ENCODE peak calls at places on chromosomes 13 and 19, in eight cellular contexts. V is lower leg skin, Z is AG04450, W is thyroid gland, P is AG09319, K is fibroblast of mammary gland, J is nephron progenitor cell, D is GM10248. C is an unnamed sample.

GRCh38 chr19:19578241-19578640 is 40.2 kb downstream of the CILP2 start:
- DNase-seq in V (no peak), Z (no peak), W (no peak), P (no peak), K (no peak), J (no peak), D (no peak), C (no peak)

GRCh38 chr13:94433055-94433947 is 46.2 kb downstream of the DCT start:
- DNase-seq in V (no peak), Z (no peak), W (no peak), P (no peak), K (no peak), J (no peak), D (peak; percentile 14), C (no peak)

GRCh38 chr19:22945560-22945959 is 57.4 kb downstream of the ZNF728 start:
- DNase-seq in V (no peak), Z (no peak), W (no peak), P (no peak), K (peak; percentile 44), J (peak; percentile 5), D (no peak), C (no peak)

GRCh38 chr19:2171349-2172145 is 7.8 kb downstream of the DOT1L start:
- DNase-seq in V (no peak), Z (no peak), W (peak; percentile 30), P (no peak), K (peak; percentile 47), J (no peak), D (peak; percentile 88), C (no peak)

GRCh38 chr13:96984061-96984508 is 10.2 kb downstream of the OXGR1 start:
- DNase-seq in V (peak; percentile 86), Z (no peak), W (peak; percentile 66), P (no peak), K (peak; percentile 12), J (peak; percentile 7), D (no peak), C (no peak)

GRCh38 chr19:45163156-45163555 is 2.4 kb upstream of the NKPD1 start:
- DNase-seq in V (no peak), Z (no peak), W (no peak), P (no peak), K (no peak), J (no peak), D (no peak), C (no peak)

GRCh38 chr19:11070123-11070522 is 19.1 kb upstream of the LDLR start:
- DNase-seq in V (no peak), Z (no peak), W (no peak), P (no peak), K (no peak), J (no peak), D (no peak), C (no peak)

GRCh38 chr13:33931397-33931987 is 113.5 kb downstream of the RFC3 start:
- DNase-seq in V (no peak), Z (no peak), W (peak; percentile 6), P (no peak), K (peak; percentile 57), J (peak; percentile 11), D (no peak), C (no peak)

GRCh38 chr13:46648166-46648607 is 95.2 kb downstream of the LRCH1 start:
- DNase-seq in V (no peak), Z (no peak), W (peak; percentile 15), P (no peak), K (peak; percentile 69), J (peak; percentile 46), D (no peak), C (no peak)

GRCh38 chr19:48413879-48414623 is 20.6 kb downstream of the GRIN2D start:
- DNase-seq in V (peak; percentile 86), Z (no peak), W (peak; percentile 38), P (no peak), K (no peak), J (no peak), D (no peak), C (no peak)

GRCh38 chr13:98672947-98673545 is 79.4 kb downstream of the SLC15A1 start:
- DNase-seq in V (peak; percentile 95), Z (peak; percentile 52), W (peak; percentile 70), P (peak; percentile 43), K (peak; percentile 75), J (peak; percentile 57), D (peak; percentile 81), C (no peak)

GRCh38 chr19:51339687-51340656 is 2.0 kb downstream of the VSIG10L start:
- DNase-seq in V (peak; percentile 100), Z (peak; percentile 91), W (peak; percentile 96), P (peak; percentile 92), K (peak; percentile 93), J (peak; percentile 99), D (peak; percentile 100), C (peak; percentile 99)

GRCh38 chr13:65095118-65095517 is 2135.0 kb downstream of the PCDH9 start:
- DNase-seq in V (no peak), Z (no peak), W (no peak), P (no peak), K (no peak), J (no peak), D (no peak), C (no peak)

GRCh38 chr13:74129500-74130144 is 4.6 kb downstream of the KLF12 start:
- DNase-seq in V (no peak), Z (no peak), W (no peak), P (no peak), K (peak; percentile 52), J (no peak), D (no peak), C (no peak)

GRCh38 chr13:81395368-81395767 is 1054.4 kb upstream of the SPRY2 start:
- DNase-seq in V (no peak), Z (no peak), W (no peak), P (no peak), K (no peak), J (peak; percentile 42), D (no peak), C (no peak)

GRCh38 chr13:78589206-78589605 is 14.1 kb downstream of the POU4F1 start:
- DNase-seq in V (no peak), Z (no peak), W (no peak), P (no peak), K (peak; percentile 28), J (peak; percentile 92), D (no peak), C (no peak)

GRCh38 chr19:49333426-49334288 is 1.5 kb upstream of the CD37 start:
- DNase-seq in V (peak; percentile 83), Z (no peak), W (no peak), P (no peak), K (peak; percentile 40), J (no peak), D (peak; percentile 74), C (no peak)

GRCh38 chr13:50915562-50915961 is 6.0 kb downstream of the RNASEH2B start:
- DNase-seq in V (no peak), Z (no peak), W (no peak), P (no peak), K (no peak), J (no peak), D (no peak), C (no peak)

GRCh38 chr19:49368711-49369358 is 5.2 kb downstream of the DKKL1 start:
- DNase-seq in V (no peak), Z (no peak), W (no peak), P (no peak), K (no peak), J (no peak), D (no peak), C (no peak)

GRCh38 chr13:94901070-94901469 is 188.7 kb upstream of the SOX21 start:
- DNase-seq in V (no peak), Z (no peak), W (no peak), P (no peak), K (peak; percentile 1), J (no peak), D (no peak), C (no peak)

GRCh38 chr13:65677906-65678305 is 1552.2 kb downstream of the PCDH9 start:
- DNase-seq in V (no peak), Z (no peak), W (no peak), P (no peak), K (peak; percentile 25), J (no peak), D (no peak), C (no peak)

GRCh38 chr13:81171065-81171647 is 830.2 kb upstream of the SPRY2 start:
- DNase-seq in V (no peak), Z (no peak), W (no peak), P (no peak), K (peak; percentile 15), J (no peak), D (no peak), C (no peak)

GRCh38 chr19:869245-870177 is 10.0 kb downstream of the CFD start:
- DNase-seq in V (peak; percentile 95), Z (peak; percentile 90), W (no peak), P (peak; percentile 85), K (peak; percentile 96), J (no peak), D (no peak), C (peak; percentile 91)

DNA sequence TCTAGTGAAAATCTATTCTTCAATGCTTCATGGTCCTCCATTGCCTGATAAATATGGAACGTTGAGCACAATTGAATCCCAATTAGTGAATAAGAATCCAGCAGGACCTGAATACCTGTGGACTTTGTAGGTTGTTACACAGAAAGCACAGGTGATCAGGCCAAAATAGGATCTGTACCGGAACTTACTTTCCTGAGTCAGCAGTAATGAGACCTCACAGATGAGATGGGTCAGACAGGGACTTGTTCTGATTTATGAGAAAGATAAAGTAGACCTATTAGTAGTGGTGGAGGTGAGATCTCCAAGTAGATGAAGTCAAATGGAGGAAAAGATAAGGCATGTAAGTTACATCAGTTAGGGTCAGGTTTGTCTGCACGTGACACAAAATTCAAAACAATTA is 351.1 kb downstream of the MTUS2 start:
- DNase-seq in V (no peak), Z (no peak), W (no peak), P (no peak), K (no peak), J (no peak), D (no peak), C (no peak)
- TF ChIP-seq CTCF in V (no peak), Z (no peak), W (no peak), P (no peak), K (no peak), J (no peak), D (no peak), C (no peak)

GRCh38 chr19:42129399-42130253 is 2.6 kb downstream of the POU2F2 start:
- DNase-seq in V (peak; percentile 86), Z (no peak), W (peak; percentile 7), P (no peak), K (peak; percentile 66), J (no peak), D (peak; percentile 82), C (no peak)
- TF ChIP-seq CTCF in V (no peak), Z (no peak), W (no peak), P (no peak), K (no peak), J (no peak), D (no peak), C (no peak)

GRCh38 chr19:12521996-12522395 is 29.3 kb downstream of the ZNF564 start:
- DNase-seq in V (no peak), Z (no peak), W (peak; percentile 13), P (no peak), K (no peak), J (no peak), D (no peak), C (no peak)
- TF ChIP-seq CTCF in V (no peak), Z (no peak), W (no peak), P (no peak), K (no peak), J (no peak), D (no peak), C (no peak)

GRCh38 chr13:91045351-91046034 is 302.0 kb upstream of the MIR17HG start:
- DNase-seq in V (no peak), Z (no peak), W (no peak), P (no peak), K (no peak), J (no peak), D (peak; percentile 11), C (no peak)
- TF ChIP-seq CTCF in V (no peak), Z (peak; percentile 16), W (no peak), P (no peak), K (peak; percentile 5), J (peak; percentile 55), D (peak; percentile 30), C (peak; percentile 62)

C was measured in osteocyte.